ENCODE peak calls at places on chromosomes 2 and 18, in five cellular contexts. H, U, O, K and N are unnamed samples.

GRCh38 chr18:13392029-13392750 is 173.6 kb downstream of the LDLRAD4 start:
- DNase-seq in K (no peak), H (no peak), U (no peak), O (no peak), N (no peak)

GRCh38 chr2:222690564-222691200 is 19.2 kb downstream of the MOGAT1 start:
- DNase-seq in H (peak; percentile 89), U (peak; percentile 68), K (no peak), O (peak; percentile 75), N (peak; percentile 79)

GRCh38 chr2:190988910-190989309 is 25.1 kb downstream of the STAT1 start:
- DNase-seq in O (no peak), K (no peak), H (no peak), U (no peak), N (no peak)

GRCh38 chr2:80531319-80531718 is 226.8 kb upstream of the LRRTM1 start:
- DNase-seq in O (no peak), H (no peak), K (no peak), U (no peak), N (no peak)

GRCh38 chr18:7572837-7573236 is 5.7 kb downstream of the PTPRM start:
- DNase-seq in U (no peak), H (no peak), O (no peak), K (no peak), N (no peak)

GRCh38 chr18:41058351-41059125 is 896.5 kb upstream of the PIK3C3 start:
- DNase-seq in U (no peak), O (no peak), H (no peak), K (no peak), N (no peak)

GRCh38 chr2:27078267-27079194 is at the start of gene EMILIN1:
- DNase-seq in U (no peak), K (peak; percentile 89), O (peak; percentile 94), H (peak; percentile 82), N (no peak)

GRCh38 chr2:145744541-145745386 is 1224.8 kb upstream of the ZEB2 start:
- DNase-seq in U (no peak), K (no peak), O (no peak), H (no peak), N (no peak)

GRCh38 chr18:50306944-50307343 is 19.5 kb upstream of the CXXC1 start:
- DNase-seq in U (no peak), H (no peak), K (no peak), O (peak; percentile 68), N (no peak)

DNA sequence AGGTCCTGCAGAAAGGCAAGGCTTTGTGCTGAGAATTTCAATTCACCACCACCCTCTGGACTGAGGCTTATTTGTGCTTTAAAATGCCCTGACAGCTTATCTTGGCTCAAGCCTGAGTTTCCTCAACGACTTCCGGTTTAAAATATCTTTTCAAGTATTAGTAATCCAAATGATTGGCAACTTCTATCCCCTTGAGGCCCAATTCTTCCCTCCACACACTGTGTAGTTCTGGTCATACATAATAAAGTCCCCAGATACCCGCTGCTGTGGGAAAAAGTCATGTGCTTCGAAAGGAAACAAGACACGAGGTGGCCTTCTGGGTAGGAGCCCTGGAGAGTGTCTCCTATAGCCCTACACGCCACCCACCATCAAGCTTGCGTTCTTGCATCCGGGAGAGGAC is 393.4 kb downstream of the ALK start:
- DNase-seq in H (no peak), K (no peak), U (no peak), O (no peak), N (no peak)
- TF ChIP-seq CTCF in H (no peak), K (no peak), U (no peak), O (no peak), N (no peak)

DNA sequence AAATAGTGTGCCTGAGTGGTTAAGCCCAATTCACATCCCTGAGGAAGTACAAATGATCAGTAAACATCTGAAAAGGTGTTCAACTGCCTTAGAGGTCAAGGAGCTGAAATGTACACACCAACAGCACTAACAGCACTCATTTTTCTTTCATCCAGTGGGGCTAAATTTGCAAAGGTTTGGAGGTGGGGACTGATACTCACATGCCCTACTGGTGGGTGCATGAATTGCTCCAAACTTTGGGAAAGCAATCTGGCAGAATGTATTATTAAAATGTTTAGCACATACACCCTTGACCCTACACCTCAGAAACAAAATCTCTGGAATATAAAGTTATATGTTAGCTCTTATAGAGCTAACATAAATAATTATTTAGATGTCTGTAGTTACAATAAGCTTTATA is 19.0 kb upstream of the FAM178B start:
- DNase-seq in U (no peak), O (no peak), H (no peak), K (no peak), N (no peak)
- TF ChIP-seq CTCF in U (peak; percentile 17), O (no peak), H (no peak), K (peak; percentile 29), N (peak; percentile 71)

GRCh38 chr2:144082777-144083176 is 437.1 kb downstream of the ZEB2 start:
- DNase-seq in U (no peak), K (no peak), O (no peak), H (no peak), N (no peak)
- TF ChIP-seq CTCF in U (no peak), K (no peak), O (no peak), H (no peak), N (no peak)

DNA sequence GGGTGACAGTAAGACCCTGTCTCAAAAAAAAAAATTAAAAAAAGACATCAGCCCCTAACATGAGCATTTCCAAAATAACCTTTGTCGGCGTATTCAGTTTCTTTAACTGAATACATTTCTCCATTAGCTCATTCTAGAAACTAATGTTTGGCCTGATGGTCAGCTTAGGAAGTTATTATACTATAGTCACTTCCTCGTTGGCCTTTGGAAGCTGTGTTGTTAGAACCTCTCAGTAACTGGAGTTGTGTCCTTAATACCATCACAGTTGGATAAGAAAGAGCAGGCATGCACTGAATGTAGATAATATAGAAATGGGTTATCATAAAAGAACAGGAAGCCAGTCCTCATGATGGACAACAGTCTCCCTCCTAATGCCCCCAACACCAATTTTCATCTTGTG is 112.8 kb downstream of the ANTXR1 start:
- DNase-seq in H (no peak), O (no peak), U (no peak), K (no peak), N (no peak)
- TF ChIP-seq CTCF in H (no peak), O (no peak), U (no peak), K (no peak), N (no peak)

GRCh38 chr2:105517814-105518705 is 119.2 kb upstream of the FHL2 start:
- DNase-seq in U (no peak), O (peak; percentile 73), K (peak; percentile 21), H (no peak), N (no peak)

GRCh38 chr2:105519516-105519915 is 120.7 kb upstream of the FHL2 start:
- DNase-seq in O (no peak), H (no peak), U (no peak), K (no peak), N (no peak)

GRCh38 chr2:105521176-105521575 is 122.3 kb upstream of the FHL2 start:
- DNase-seq in H (no peak), K (no peak), U (no peak), O (no peak), N (no peak)

GRCh38 chr2:105521616-105522015 is 122.8 kb upstream of the FHL2 start:
- DNase-seq in H (no peak), U (no peak), O (no peak), K (no peak), N (no peak)

GRCh38 chr2:105518897-105519296 is 120.0 kb upstream of the FHL2 start:
- DNase-seq in K (peak; percentile 23), O (no peak), H (no peak), U (no peak), N (no peak)
- TF ChIP-seq CTCF in K (no peak), O (no peak), H (no peak), U (no peak), N (no peak)